ENCODE peak calls at places on chromosomes 16 and 17, in five cellular contexts. T is NCI-H69, L is progenitor cell of endocrine pancreas, G is left ventricle myocardium superior, S is myocyte. O is an unnamed sample.

GRCh38 chr17:8837438-8838075 is 29.9 kb downstream of the PIK3R6 start:
- DNase-seq in T (peak; percentile 12), L (no peak), G (no peak), S (no peak), O (no peak)

GRCh38 chr16:47984669-47985068 is 171.1 kb downstream of the ABCC12 start:
- DNase-seq in T (no peak), L (no peak), G (no peak), S (no peak), O (no peak)

GRCh38 chr16:86975445-86975844 is 341.7 kb downstream of the C16orf95 start:
- DNase-seq in T (no peak), L (no peak), G (no peak), S (peak; percentile 70), O (no peak)

GRCh38 chr17:21289175-21289901 is 4.8 kb downstream of the MAP2K3 start:
- DNase-seq in T (no peak), L (no peak), G (no peak), S (no peak), O (no peak)

GRCh38 chr17:4994081-4994595 is 3.2 kb downstream of the INCA1 start:
- DNase-seq in T (no peak), L (no peak), G (no peak), S (no peak), O (no peak)

GRCh38 chr17:45410144-45411091 is 22.3 kb downstream of the ARHGAP27 start:
- DNase-seq in T (no peak), L (no peak), G (peak; percentile 61), S (no peak), O (peak; percentile 89)

GRCh38 chr16:73066321-73066926 is 18.5 kb upstream of the ZFHX3 start:
- DNase-seq in T (no peak), L (no peak), G (no peak), S (no peak), O (no peak)

GRCh38 chr17:8459109-8459508 is 23.4 kb downstream of the NDEL1 start:
- DNase-seq in T (no peak), L (no peak), G (no peak), S (no peak), O (no peak)

GRCh38 chr17:28548417-28549130 is 3.9 kb downstream of the UNC119 start:
- DNase-seq in T (no peak), L (no peak), G (no peak), S (no peak), O (no peak)

GRCh38 chr17:40430272-40431230 is 12.7 kb upstream of the IGFBP4 start:
- DNase-seq in T (no peak), L (no peak), G (peak; percentile 3), S (no peak), O (no peak)

GRCh38 chr17:3986270-3986938 is 22.2 kb upstream of the ATP2A3 start:
- DNase-seq in T (peak; percentile 33), L (no peak), G (peak; percentile 25), S (no peak), O (no peak)

GRCh38 chr17:2707721-2708584 is 3.6 kb downstream of the CLUH start:
- DNase-seq in T (no peak), L (no peak), G (peak; percentile 91), S (peak; percentile 81), O (peak; percentile 89)

GRCh38 chr17:50476545-50477315 is 1.9 kb upstream of the RSAD1 start:
- DNase-seq in T (peak; percentile 61), L (no peak), G (no peak), S (no peak), O (no peak)

GRCh38 chr16:30592871-30593270 is 7.4 kb upstream of the ZNF785 start:
- DNase-seq in T (no peak), L (no peak), G (no peak), S (no peak), O (no peak)

GRCh38 chr17:66830451-66830850 is 4.5 kb upstream of the CACNG5 start:
- DNase-seq in T (peak; percentile 67), L (no peak), G (no peak), S (no peak), O (peak; percentile 63)

GRCh38 chr17:64236827-64237403 is 26.1 kb downstream of the TEX2 start:
- DNase-seq in T (no peak), L (no peak), G (no peak), S (no peak), O (no peak)

GRCh38 chr16:73036074-73036826 is 11.7 kb downstream of the ZFHX3 start:
- DNase-seq in T (no peak), L (no peak), G (no peak), S (no peak), O (no peak)

GRCh38 chr16:54444851-54445523 is 158.4 kb upstream of the IRX3 start:
- DNase-seq in T (no peak), L (no peak), G (no peak), S (peak; percentile 82), O (no peak)

GRCh38 chr17:48642843-48643696 is 16.9 kb upstream of the HOXB9 start:
- DNase-seq in T (no peak), L (no peak), G (no peak), S (no peak), O (no peak)

GRCh38 chr17:77286641-77287431 is 146.1 kb downstream of the SEC14L1 start:
- DNase-seq in T (peak; percentile 97), L (no peak), G (peak; percentile 71), S (peak; percentile 93), O (no peak)

GRCh38 chr16:85746431-85747227 is 4.3 kb downstream of the C16orf74 start:
- DNase-seq in T (no peak), L (no peak), G (no peak), S (no peak), O (no peak)

GRCh38 chr17:40445769-40446468 is 2.7 kb downstream of the IGFBP4 start:
- DNase-seq in T (no peak), L (no peak), G (peak; percentile 4), S (no peak), O (no peak)

GRCh38 chr17:69179227-69179952 is 37.7 kb upstream of the ABCA6 start:
- DNase-seq in T (no peak), L (no peak), G (no peak), S (no peak), O (no peak)

GRCh38 chr16:82439678-82440293 is 187.0 kb upstream of the CDH13 start:
- DNase-seq in T (no peak), L (no peak), G (no peak), S (peak; percentile 6), O (no peak)